ENCODE peak calls at places on chromosome 18, in eight cellular contexts. W is amniotic stem cell, G is GM03348, Q is Daoy, Y is GM12865, L is NCI-H2029 treated with DMSO at 0.1 percent for 48 hours, E is activated T-cell treated with anti-CD3 and anti-CD28 coated beads for 4 hours, R is stomach. T is an unnamed sample.

GRCh38 chr18:63320690-63321265 is 1.2 kb upstream of the BCL2 start:
- DNase-seq in W (no peak), G (no peak), Q (no peak), Y (peak; percentile 73), L (no peak), E (peak; percentile 30), R (peak; percentile 31), T (no peak)

GRCh38 chr18:76484749-76485387 is 10.2 kb downstream of the ZNF516 start:
- DNase-seq in W (no peak), G (no peak), Q (no peak), Y (peak; percentile 50), L (no peak), E (no peak), R (no peak), T (no peak)

GRCh38 chr18:65352183-65352582 is 398.6 kb upstream of the CDH7 start:
- DNase-seq in W (no peak), G (no peak), Q (no peak), Y (no peak), L (no peak), E (no peak), R (no peak), T (no peak)

GRCh38 chr18:76380791-76381405 is 114.1 kb downstream of the ZNF516 start:
- DNase-seq in W (no peak), G (peak; percentile 36), Q (peak; percentile 8), Y (no peak), L (no peak), E (no peak), R (no peak), T (no peak)

GRCh38 chr18:31244737-31245432 is 73.1 kb upstream of the DSG1 start:
- DNase-seq in W (no peak), G (no peak), Q (no peak), Y (no peak), L (no peak), E (no peak), R (no peak), T (peak; percentile 25)

GRCh38 chr18:70377317-70377799 is 88.5 kb downstream of the SOCS6 start:
- DNase-seq in W (no peak), G (peak; percentile 27), Q (peak; percentile 55), Y (no peak), L (no peak), E (no peak), R (no peak), T (peak; percentile 74)

GRCh38 chr18:31661965-31662364 is 22.4 kb downstream of the B4GALT6 start:
- DNase-seq in W (no peak), G (peak; percentile 13), Q (no peak), Y (no peak), L (no peak), E (no peak), R (no peak), T (no peak)

GRCh38 chr18:48997681-48997984 is 46.9 kb upstream of the SMAD7 start:
- DNase-seq in W (no peak), G (no peak), Q (no peak), Y (no peak), L (no peak), E (no peak), R (no peak), T (peak; percentile 93)

GRCh38 chr18:59067873-59068272 is 71.8 kb upstream of the SEC11C start:
- DNase-seq in W (no peak), G (peak; percentile 32), Q (no peak), Y (peak; percentile 23), L (no peak), E (no peak), R (peak; percentile 41), T (no peak)

GRCh38 chr18:72375628-72376027 is 168.5 kb downstream of the CBLN2 start:
- DNase-seq in W (no peak), G (no peak), Q (peak; percentile 55), Y (no peak), L (no peak), E (no peak), R (no peak), T (peak; percentile 75)

GRCh38 chr18:54162431-54162830 is 62.0 kb downstream of the MBD2 start:
- DNase-seq in W (peak; percentile 31), G (peak; percentile 81), Q (peak; percentile 4), Y (no peak), L (no peak), E (no peak), R (no peak), T (peak; percentile 38)

GRCh38 chr18:6920099-6920955 is 190.8 kb downstream of the ARHGAP28 start:
- DNase-seq in W (no peak), G (peak; percentile 72), Q (peak; percentile 47), Y (peak; percentile 57), L (peak; percentile 47), E (no peak), R (peak; percentile 77), T (peak; percentile 49)

GRCh38 chr18:79905389-79905911 is 46.0 kb downstream of the SLC66A2 start:
- DNase-seq in W (no peak), G (no peak), Q (no peak), Y (no peak), L (no peak), E (no peak), R (no peak), T (no peak)

GRCh38 chr18:24860978-24861680 is 400.7 kb downstream of the HRH4 start:
- DNase-seq in W (no peak), G (no peak), Q (no peak), Y (no peak), L (no peak), E (no peak), R (no peak), T (no peak)

GRCh38 chr18:26059357-26059756 is 31.1 kb downstream of the SS18 start:
- DNase-seq in W (no peak), G (no peak), Q (no peak), Y (no peak), L (no peak), E (no peak), R (no peak), T (no peak)

GRCh38 chr18:32018331-32019250 is at the start of gene RNF125:
- DNase-seq in W (no peak), G (peak; percentile 84), Q (peak; percentile 70), Y (peak; percentile 96), L (peak; percentile 71), E (peak; percentile 74), R (peak; percentile 84), T (no peak)

GRCh38 chr18:46096651-46097300 is 1.3 kb downstream of the ATP5F1A start:
- DNase-seq in W (no peak), G (no peak), Q (peak; percentile 9), Y (peak; percentile 65), L (no peak), E (no peak), R (no peak), T (no peak)

GRCh38 chr18:172361-172760 is 14.0 kb downstream of the USP14 start:
- DNase-seq in W (no peak), G (no peak), Q (no peak), Y (no peak), L (no peak), E (no peak), R (no peak), T (no peak)

GRCh38 chr18:10559566-10560456 is 34.0 kb downstream of the NAPG start:
- DNase-seq in W (no peak), G (peak; percentile 31), Q (no peak), Y (peak; percentile 64), L (no peak), E (no peak), R (no peak), T (no peak)

GRCh38 chr18:45197526-45197970 is 417.7 kb upstream of the SLC14A2 start:
- DNase-seq in W (no peak), G (no peak), Q (peak; percentile 67), Y (peak; percentile 84), L (no peak), E (no peak), R (no peak), T (peak; percentile 10)

GRCh38 chr18:34592961-34593382 is 117.1 kb upstream of the DTNA start:
- DNase-seq in W (peak; percentile 48), G (peak; percentile 51), Q (peak; percentile 73), Y (no peak), L (no peak), E (no peak), R (peak; percentile 37), T (no peak)

GRCh38 chr18:79903787-79904356 is 47.6 kb downstream of the SLC66A2 start:
- DNase-seq in W (no peak), G (no peak), Q (no peak), Y (no peak), L (no peak), E (no peak), R (no peak), T (no peak)

GRCh38 chr18:28729321-28729720 is 552.4 kb upstream of the CDH2 start:
- DNase-seq in W (no peak), G (peak; percentile 20), Q (peak; percentile 13), Y (no peak), L (no peak), E (no peak), R (no peak), T (peak; percentile 35)

GRCh38 chr18:60232541-60232940 is 140.0 kb downstream of the MC4R start:
- DNase-seq in W (peak; percentile 1), G (no peak), Q (peak; percentile 52), Y (no peak), L (no peak), E (no peak), R (no peak), T (peak; percentile 32)

GRCh38 chr18:73060666-73061270 is 193.0 kb upstream of the NETO1 start:
- DNase-seq in W (no peak), G (peak; percentile 11), Q (no peak), Y (no peak), L (no peak), E (no peak), R (no peak), T (peak; percentile 64)

T was measured in RCC 7860.